ENCODE peak calls at places on chromosomes 11 and 22, in ten cellular contexts. P is esophagus squamous epithelium, W is A549, R is stomach, B is suprapubic skin, I is K562, Q is uterus, A is Peyer's patch, T is tibial nerve, O is ovary. U is an unnamed sample.

GRCh38 chr11:204587-205109 is 2.6 kb downstream of the BET1L start:
- DNase-seq in B (no peak), O (peak), Q (no peak), R (peak), P (no peak), W (no peak), A (no peak), T (no peak), I (no peak), U (no peak)

GRCh38 chr11:14065153-14065552 is 102.6 kb downstream of the SPON1 start:
- DNase-seq in O (no peak), I (no peak), R (no peak), P (no peak), A (no peak), T (no peak), Q (no peak), B (no peak), W (no peak), U (no peak)

GRCh38 chr11:10409207-10409661 is 45.8 kb upstream of the AMPD3 start:
- DNase-seq in B (peak), I (no peak), O (no peak), R (no peak), P (no peak), T (no peak), Q (no peak), W (no peak), A (no peak), U (no peak)

GRCh38 chr11:11349870-11350325 is 3.2 kb downstream of the CSNK2A3 start:
- DNase-seq in R (no peak), I (no peak), O (no peak), B (no peak), Q (no peak), P (no peak), T (no peak), A (no peak), W (no peak), U (no peak)

GRCh38 chr22:43110444-43110926 is at the start of gene BIK:
- DNase-seq in O (no peak), P (no peak), I (peak), T (no peak), R (peak), A (peak), Q (peak), W (peak), B (no peak), U (peak)

GRCh38 chr22:43329061-43329460 is 14.1 kb downstream of the SCUBE1 start:
- DNase-seq in O (no peak), T (no peak), P (no peak), R (no peak), W (no peak), B (no peak), Q (no peak), A (no peak), I (no peak), U (no peak)

GRCh38 chr11:47944555-47945128 is 35.7 kb upstream of the PTPRJ start:
- DNase-seq in W (no peak), R (no peak), B (no peak), T (no peak), O (no peak), Q (no peak), I (peak), P (no peak), A (no peak), U (no peak)

GRCh38 chr11:10633261-10633660 is 60.3 kb downstream of the IRAG1 start:
- DNase-seq in A (no peak), P (no peak), O (no peak), T (no peak), R (no peak), I (no peak), B (no peak), Q (no peak), W (no peak), U (no peak)

GRCh38 chr22:24185001-24185500 is 3.8 kb downstream of the SUSD2 start:
- DNase-seq in P (no peak), I (no peak), A (no peak), B (no peak), T (no peak), Q (peak), O (no peak), W (no peak), R (no peak), U (no peak)

GRCh38 chr11:35623708-35624168 is 5.5 kb downstream of the FJX1 start:
- DNase-seq in B (no peak), W (no peak), Q (no peak), T (no peak), P (no peak), A (no peak), I (no peak), O (no peak), R (no peak), U (no peak)

GRCh38 chr22:44341431-44342346 is 28.9 kb upstream of the SHISAL1 start:
- DNase-seq in I (no peak), W (no peak), P (no peak), B (no peak), A (no peak), T (no peak), O (peak), Q (peak), R (peak), U (no peak)

GRCh38 chr22:25747245-25747944 is 5.4 kb downstream of the MYO18B start:
- DNase-seq in Q (peak), R (peak), B (no peak), T (no peak), P (no peak), O (peak), I (peak), W (peak), A (no peak), U (no peak)

GRCh38 chr11:24516658-24517057 is 19.8 kb downstream of the LUZP2 start:
- DNase-seq in T (no peak), A (no peak), W (no peak), R (no peak), B (no peak), I (no peak), Q (no peak), O (no peak), P (no peak), U (no peak)

GRCh38 chr22:49016909-49017768 is 810.5 kb downstream of the BRD1 start:
- DNase-seq in B (peak), A (no peak), Q (no peak), R (peak), W (no peak), I (no peak), O (peak), T (peak), P (no peak), U (no peak)

GRCh38 chr11:10456519-10456918 is 1.5 kb downstream of the AMPD3 start:
- DNase-seq in O (no peak), T (no peak), Q (no peak), I (peak), W (no peak), R (no peak), B (no peak), P (no peak), A (no peak), U (no peak)

GRCh38 chr22:45533731-45534130 is 31.0 kb downstream of the FBLN1 start:
- DNase-seq in P (no peak), T (no peak), A (no peak), R (no peak), B (no peak), I (no peak), W (no peak), Q (no peak), O (no peak), U (no peak)

GRCh38 chr11:126333142-126333541 is 22.3 kb upstream of the ST3GAL4 start:
- DNase-seq in T (no peak), B (no peak), I (no peak), O (no peak), Q (no peak), R (no peak), W (no peak), P (no peak), A (no peak), U (no peak)

GRCh38 chr11:131746201-131746600 is 375.8 kb downstream of the NTM start:
- DNase-seq in Q (no peak), B (no peak), O (no peak), P (no peak), A (no peak), R (no peak), W (no peak), T (no peak), I (no peak), U (no peak)

GRCh38 chr11:65872555-65873279 is at the start of gene EFEMP2:
- DNase-seq in P (no peak), O (peak), R (no peak), A (no peak), I (no peak), W (no peak), T (no peak), Q (peak), B (no peak), U (no peak)
- TF ChIP-seq POLR2A in P (no peak), O (peak), R (no peak), A (no peak), I (no peak), W (no peak), T (no peak), Q (no peak), B (no peak), U (no peak)

DNA sequence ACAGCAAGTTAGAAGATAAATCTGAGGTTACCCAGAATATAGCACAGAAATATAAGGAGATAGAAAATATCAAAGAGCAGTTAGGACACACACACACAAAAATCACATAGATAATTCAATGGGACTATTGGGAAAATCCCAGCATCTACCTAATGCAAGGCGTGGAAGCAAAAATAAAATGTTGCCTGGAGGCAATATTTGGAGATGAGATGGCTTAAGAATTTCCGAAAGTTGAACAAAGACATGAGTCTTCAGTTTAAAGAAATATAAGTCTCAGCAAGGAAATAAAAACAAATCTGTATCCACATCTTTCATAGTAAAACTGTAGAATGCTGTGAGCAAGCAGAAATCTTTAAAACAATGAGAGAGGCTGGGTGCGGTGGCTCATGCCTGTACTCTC is 29.5 kb upstream of the ACR start:
- DNase-seq in I (no peak), R (no peak), A (no peak), B (no peak), O (no peak), W (no peak), T (no peak), Q (no peak), P (no peak), U (no peak)
- TF ChIP-seq POLR2A in I (no peak), R (no peak), A (no peak), B (no peak), O (no peak), W (no peak), T (no peak), Q (no peak), P (no peak), U (no peak)

GRCh38 chr11:68014157-68014965 is 4.2 kb downstream of the ALDH3B1 start:
- DNase-seq in O (peak), P (no peak), W (peak), I (no peak), T (peak), R (peak), A (no peak), B (no peak), Q (peak), U (no peak)

GRCh38 chr11:68012044-68012842 is 2.1 kb downstream of the ALDH3B1 start:
- DNase-seq in A (no peak), B (peak), W (peak), P (no peak), O (no peak), I (no peak), T (no peak), Q (no peak), R (no peak), U (no peak)

GRCh38 chr11:68013611-68014156 is 3.6 kb downstream of the ALDH3B1 start:
- DNase-seq in P (no peak), W (no peak), O (no peak), R (no peak), A (no peak), T (no peak), Q (no peak), I (no peak), B (no peak), U (no peak)

GRCh38 chr11:68011046-68011943 is 1.2 kb downstream of the ALDH3B1 start:
- DNase-seq in T (no peak), I (no peak), O (no peak), A (no peak), R (no peak), W (no peak), Q (no peak), B (peak), P (no peak), U (no peak)

DNA sequence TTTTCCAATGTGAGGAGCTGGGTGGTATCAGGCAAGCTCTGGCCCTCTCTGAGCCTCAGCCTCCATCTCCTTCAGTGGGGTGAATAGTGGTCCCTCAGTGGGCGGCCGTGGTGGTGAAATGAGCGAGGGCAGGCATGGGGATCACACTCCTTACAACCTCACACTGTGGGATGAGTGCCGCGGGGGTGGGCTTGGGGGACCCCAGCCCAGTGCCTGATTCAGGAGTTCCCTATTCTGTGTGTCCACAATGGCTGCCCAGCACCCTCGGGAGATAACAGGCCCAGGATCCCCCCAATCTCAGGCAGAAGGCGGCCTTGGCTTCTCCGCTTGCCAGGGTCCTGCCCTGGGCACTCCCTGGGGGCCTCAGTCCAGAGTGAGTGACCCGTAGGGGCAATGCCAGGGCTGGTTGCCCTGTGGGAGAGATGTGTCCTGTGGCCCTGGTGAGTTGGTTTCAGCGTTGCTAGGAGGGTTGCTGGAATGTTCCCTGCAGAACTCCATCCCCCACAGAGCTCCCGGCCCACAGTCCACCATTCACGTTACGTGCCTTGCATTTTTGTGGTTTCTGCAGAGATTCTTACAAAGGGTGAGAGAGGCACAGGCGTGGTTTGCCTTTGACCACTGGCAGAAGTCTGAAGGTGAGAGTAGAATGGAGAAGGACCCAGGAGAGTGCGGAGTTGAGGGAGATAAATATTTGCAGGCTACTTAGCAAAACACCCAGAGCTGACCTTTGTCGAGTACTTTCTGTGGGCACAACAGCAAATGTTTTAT is 2.9 kb downstream of the ALDH3B1 start:
- DNase-seq in P (no peak), W (peak), R (no peak), O (no peak), Q (no peak), T (peak), I (no peak), B (no peak), A (no peak), U (no peak)
- TF ChIP-seq POLR2A in P (no peak), W (no peak), R (no peak), O (no peak), Q (no peak), T (peak), I (no peak), B (no peak), A (no peak), U (no peak)

GRCh38 chr22:17999851-18000250 is 24.5 kb downstream of the MICAL3 start:
- DNase-seq in T (no peak), O (no peak), B (no peak), W (no peak), A (no peak), I (no peak), Q (no peak), P (no peak), R (no peak), U (no peak)

GRCh38 chr22:18001040-18001893 is 23.1 kb downstream of the MICAL3 start:
- DNase-seq in Q (peak), I (peak), R (peak), A (peak), W (peak), T (peak), O (peak), P (peak), B (peak), U (peak)

GRCh38 chr22:18000441-18001039 is 23.8 kb downstream of the MICAL3 start:
- DNase-seq in A (no peak), P (no peak), Q (peak), W (peak), O (peak), B (no peak), I (peak), R (no peak), T (no peak), U (no peak)

GRCh38 chr22:17997456-17997855 is 26.9 kb downstream of the MICAL3 start:
- DNase-seq in I (no peak), B (no peak), Q (no peak), W (peak), O (no peak), T (no peak), P (no peak), R (no peak), A (no peak), U (no peak)

DNA sequence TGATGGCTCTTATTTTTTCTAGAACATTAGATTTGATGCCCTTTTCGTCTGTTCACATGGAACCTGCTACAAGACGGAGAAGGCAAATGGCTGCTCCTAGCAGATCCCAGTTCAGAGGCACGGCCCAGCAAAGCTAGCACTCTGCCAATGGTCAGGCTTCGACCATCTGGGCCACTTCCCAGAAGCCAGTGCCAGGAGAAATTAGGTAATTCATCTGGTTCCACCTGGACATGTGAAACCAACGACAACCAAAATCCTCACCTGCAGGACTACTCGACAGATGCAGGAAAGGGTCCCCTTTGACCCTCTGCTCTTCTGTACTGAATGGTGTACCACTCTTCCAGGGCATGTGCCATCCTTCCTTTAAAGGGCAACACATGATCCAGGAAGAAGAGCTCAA is 25.4 kb downstream of the MICAL3 start:
- DNase-seq in P (no peak), Q (no peak), A (no peak), O (no peak), B (no peak), I (no peak), W (no peak), R (no peak), T (no peak), U (no peak)
- TF ChIP-seq POLR2A in P (no peak), Q (no peak), A (no peak), O (no peak), B (no peak), I (no peak), W (no peak), R (no peak), T (no peak), U (no peak)

GRCh38 chr11:64917663-64917995 is 620 bp upstream of the ATG2A start:
- DNase-seq in W (no peak), A (no peak), T (no peak), B (no peak), O (no peak), R (no peak), P (no peak), Q (no peak), I (no peak), U (no peak)

GRCh38 chr11:64916848-64917662 is at the start of gene ATG2A:
- DNase-seq in O (peak), R (peak), W (peak), T (peak), B (peak), P (peak), Q (peak), A (peak), I (peak), U (peak)

GRCh38 chr11:64915366-64915887 is 1.6 kb downstream of the ATG2A start:
- DNase-seq in T (no peak), R (no peak), Q (no peak), A (no peak), I (no peak), B (no peak), P (no peak), O (no peak), W (no peak), U (no peak)

GRCh38 chr11:64918056-64918455 is 1.0 kb upstream of the ATG2A start:
- DNase-seq in A (peak), I (peak), O (no peak), P (no peak), R (no peak), W (peak), T (no peak), Q (no peak), B (no peak), U (no peak)

GRCh38 chr11:64916040-64916847 is 765 bp downstream of the ATG2A start:
- DNase-seq in R (peak), W (peak), A (peak), Q (peak), P (no peak), T (no peak), I (peak), B (no peak), O (peak), U (peak)
- TF ChIP-seq POLR2A in R (no peak), W (no peak), A (no peak), Q (no peak), P (no peak), T (no peak), I (no peak), B (no peak), O (peak), U (no peak)

GRCh38 chr11:128519353-128519752 is 68.0 kb downstream of the ETS1 start:
- DNase-seq in B (no peak), O (no peak), R (no peak), Q (no peak), P (no peak), I (no peak), A (no peak), T (no peak), W (no peak), U (no peak)
- TF ChIP-seq POLR2A in B (no peak), O (no peak), R (no peak), Q (no peak), P (no peak), I (no peak), A (no peak), T (no peak), W (no peak), U (no peak)

DNA sequence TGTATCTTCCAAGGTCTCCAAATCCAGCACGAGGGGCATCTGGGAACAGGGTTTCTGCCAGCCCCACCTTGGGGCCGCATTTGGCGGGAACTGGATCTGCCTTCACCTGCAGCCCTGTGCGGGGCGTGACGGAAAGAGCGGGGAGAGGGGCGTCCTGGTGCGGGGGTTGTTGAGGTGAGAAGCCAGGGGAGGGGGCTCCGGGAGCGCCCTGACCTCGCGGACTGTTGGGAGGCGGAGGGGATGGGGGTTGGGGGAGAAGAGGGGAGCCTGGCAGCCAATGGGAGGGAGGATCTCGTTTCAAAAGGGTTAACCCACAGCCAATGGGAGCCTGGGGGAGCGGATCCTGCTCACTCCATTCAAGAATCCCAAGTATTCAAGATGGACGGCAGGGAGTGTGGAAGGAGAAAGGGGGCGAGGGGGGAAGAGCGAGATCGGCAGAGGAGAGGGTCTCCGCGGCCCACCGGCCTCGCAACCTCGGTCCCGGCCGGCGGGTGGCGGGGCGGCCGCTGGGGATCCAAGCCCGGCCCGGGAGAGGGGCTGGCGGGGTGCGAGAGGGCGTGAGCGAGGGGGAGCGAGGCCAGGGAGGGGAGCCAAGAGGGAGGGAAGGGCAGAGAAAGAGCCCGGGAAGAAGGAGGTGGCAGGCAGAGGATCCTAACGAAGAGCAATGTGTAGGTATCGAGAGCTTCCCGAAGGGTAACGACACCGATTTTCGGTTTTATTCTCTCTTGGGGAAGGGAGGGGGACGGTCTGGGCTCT is 11.5 kb downstream of the YPEL4 start:
- DNase-seq in I (no peak), B (no peak), O (peak), A (no peak), R (peak), T (no peak), W (peak), Q (peak), P (no peak), U (no peak)
- TF ChIP-seq POLR2A in I (no peak), B (no peak), O (peak), A (no peak), R (no peak), T (no peak), W (peak), Q (peak), P (no peak), U (no peak)

U was measured in GM12892.